ENCODE peak calls at places on chromosomes 4 and X, in eight cellular contexts. One of them, this sample, is unnamed. For H3K4me1, the result is how much of the 10 kb centered on the place peaks cover.

GRCh38 chr4:111963158-111963557 is 182.1 kb upstream of the FAM241A start:
- DNase-seq in CD4-positive, alpha-beta memory T cell: no peak
- DNase-seq in lower lobe of right lung: no peak
- DNase-seq in aorta: no peak
- DNase-seq in tibial artery: no peak
- DNase-seq in suprapubic skin: no peak
- DNase-seq in adrenal gland: no peak
- DNase-seq in cardiac muscle cell: no peak
- DNase-seq in this sample: no peak

GRCh38 chrX:118350715-118351114 is 4.8 kb downstream of the WDR44 start:
- DNase-seq in cardiac muscle cell: no peak
- DNase-seq in lower lobe of right lung: no peak
- DNase-seq in adrenal gland: no peak
- DNase-seq in suprapubic skin: no peak
- DNase-seq in CD4-positive, alpha-beta memory T cell: no peak
- DNase-seq in tibial artery: no peak
- DNase-seq in aorta: no peak
- DNase-seq in this sample: no peak

GRCh38 chr4:165394275-165394674 is 15.5 kb downstream of the CPE start:
- DNase-seq in aorta: no peak
- DNase-seq in lower lobe of right lung: no peak
- DNase-seq in tibial artery: no peak
- DNase-seq in adrenal gland: no peak
- DNase-seq in CD4-positive, alpha-beta memory T cell: no peak
- DNase-seq in cardiac muscle cell: peak
- DNase-seq in suprapubic skin: no peak
- DNase-seq in this sample: no peak

GRCh38 chr4:151004222-151004621 is 10.9 kb downstream of the LRBA start:
- DNase-seq in cardiac muscle cell: peak
- DNase-seq in CD4-positive, alpha-beta memory T cell: no peak
- DNase-seq in adrenal gland: no peak
- DNase-seq in tibial artery: no peak
- DNase-seq in lower lobe of right lung: no peak
- DNase-seq in aorta: no peak
- DNase-seq in suprapubic skin: no peak
- DNase-seq in this sample: no peak

GRCh38 chr4:88752076-88752463 is 54.4 kb upstream of the NAP1L5 start:
- DNase-seq in adrenal gland: no peak
- DNase-seq in cardiac muscle cell: no peak
- DNase-seq in lower lobe of right lung: no peak
- DNase-seq in CD4-positive, alpha-beta memory T cell: no peak
- DNase-seq in suprapubic skin: no peak
- DNase-seq in tibial artery: no peak
- DNase-seq in aorta: no peak
- DNase-seq in this sample: no peak

GRCh38 chr4:71171592-71171991 is 167.2 kb upstream of the SLC4A4 start:
- DNase-seq in cardiac muscle cell: no peak
- DNase-seq in adrenal gland: no peak
- DNase-seq in lower lobe of right lung: no peak
- DNase-seq in CD4-positive, alpha-beta memory T cell: no peak
- DNase-seq in tibial artery: no peak
- DNase-seq in suprapubic skin: no peak
- DNase-seq in aorta: no peak
- DNase-seq in this sample: no peak

GRCh38 chr4:120826449-120826848 is 96.1 kb downstream of the PRDM5 start:
- DNase-seq in adrenal gland: no peak
- DNase-seq in lower lobe of right lung: no peak
- DNase-seq in aorta: no peak
- DNase-seq in CD4-positive, alpha-beta memory T cell: no peak
- DNase-seq in tibial artery: no peak
- DNase-seq in cardiac muscle cell: no peak
- DNase-seq in suprapubic skin: no peak
- DNase-seq in this sample: no peak

GRCh38 chr4:28558871-28559270 is 1698.2 kb downstream of the STIM2 start:
- DNase-seq in cardiac muscle cell: no peak
- DNase-seq in adrenal gland: no peak
- DNase-seq in lower lobe of right lung: no peak
- DNase-seq in aorta: no peak
- DNase-seq in tibial artery: no peak
- DNase-seq in suprapubic skin: no peak
- DNase-seq in CD4-positive, alpha-beta memory T cell: no peak
- DNase-seq in this sample: no peak

GRCh38 chr4:127162741-127163140 is 470.0 kb upstream of the INTU start:
- DNase-seq in aorta: no peak
- DNase-seq in adrenal gland: no peak
- DNase-seq in tibial artery: no peak
- DNase-seq in CD4-positive, alpha-beta memory T cell: no peak
- DNase-seq in suprapubic skin: no peak
- DNase-seq in cardiac muscle cell: peak
- DNase-seq in lower lobe of right lung: no peak
- DNase-seq in this sample: no peak

GRCh38 chrX:11351375-11352295 is 58.4 kb downstream of the AMELX start:
- DNase-seq in cardiac muscle cell: peak
- DNase-seq in lower lobe of right lung: peak
- DNase-seq in suprapubic skin: peak
- DNase-seq in aorta: peak
- DNase-seq in adrenal gland: peak
- DNase-seq in CD4-positive, alpha-beta memory T cell: no peak
- DNase-seq in tibial artery: peak
- DNase-seq in this sample: no peak

GRCh38 chrX:110001702-110002299 is 1.1 kb upstream of the TMEM164 start:
- DNase-seq in aorta: no peak
- DNase-seq in suprapubic skin: no peak
- DNase-seq in lower lobe of right lung: no peak
- DNase-seq in CD4-positive, alpha-beta memory T cell: no peak
- DNase-seq in tibial artery: no peak
- DNase-seq in adrenal gland: no peak
- DNase-seq in cardiac muscle cell: no peak
- DNase-seq in this sample: no peak

GRCh38 chr4:78667337-78667736 is 108.8 kb upstream of the BMP2K start:
- DNase-seq in cardiac muscle cell: no peak
- DNase-seq in suprapubic skin: no peak
- DNase-seq in lower lobe of right lung: no peak
- DNase-seq in CD4-positive, alpha-beta memory T cell: no peak
- DNase-seq in aorta: no peak
- DNase-seq in adrenal gland: no peak
- DNase-seq in tibial artery: no peak
- DNase-seq in this sample: no peak

GRCh38 chrX:45445745-45446412 is 245.2 kb upstream of the DIPK2B start:
- DNase-seq in suprapubic skin: no peak
- DNase-seq in aorta: no peak
- DNase-seq in cardiac muscle cell: peak
- DNase-seq in lower lobe of right lung: no peak
- DNase-seq in CD4-positive, alpha-beta memory T cell: no peak
- DNase-seq in adrenal gland: no peak
- DNase-seq in tibial artery: no peak
- DNase-seq in this sample: no peak

GRCh38 chr4:64857815-64858214 is 448.6 kb upstream of the TECRL start:
- DNase-seq in tibial artery: no peak
- DNase-seq in adrenal gland: no peak
- DNase-seq in cardiac muscle cell: no peak
- DNase-seq in suprapubic skin: no peak
- DNase-seq in aorta: no peak
- DNase-seq in CD4-positive, alpha-beta memory T cell: no peak
- DNase-seq in lower lobe of right lung: no peak
- DNase-seq in this sample: no peak

GRCh38 chr4:156335721-156336120 is 382.1 kb upstream of the CTSO start:
- DNase-seq in aorta: no peak
- DNase-seq in cardiac muscle cell: no peak
- DNase-seq in tibial artery: no peak
- DNase-seq in CD4-positive, alpha-beta memory T cell: no peak
- DNase-seq in suprapubic skin: no peak
- DNase-seq in adrenal gland: no peak
- DNase-seq in lower lobe of right lung: no peak
- DNase-seq in this sample: no peak

GRCh38 chrX:38882894-38883620 is 81.8 kb downstream of the MID1IP1 start:
- DNase-seq in tibial artery: no peak
- DNase-seq in lower lobe of right lung: no peak
- DNase-seq in CD4-positive, alpha-beta memory T cell: no peak
- DNase-seq in aorta: peak
- DNase-seq in adrenal gland: no peak
- DNase-seq in suprapubic skin: no peak
- DNase-seq in cardiac muscle cell: peak
- DNase-seq in this sample: peak

GRCh38 chrX:150635952-150636351 is 57.2 kb upstream of the MTMR1 start:
- DNase-seq in lower lobe of right lung: no peak
- DNase-seq in adrenal gland: no peak
- DNase-seq in cardiac muscle cell: peak
- DNase-seq in CD4-positive, alpha-beta memory T cell: no peak
- DNase-seq in aorta: no peak
- DNase-seq in suprapubic skin: no peak
- DNase-seq in tibial artery: no peak
- DNase-seq in this sample: no peak

GRCh38 chr4:79042079-79042674 is 102.9 kb upstream of the PAQR3 start:
- DNase-seq in aorta: no peak
- DNase-seq in tibial artery: no peak
- DNase-seq in CD4-positive, alpha-beta memory T cell: no peak
- DNase-seq in lower lobe of right lung: no peak
- DNase-seq in cardiac muscle cell: peak
- DNase-seq in suprapubic skin: no peak
- DNase-seq in adrenal gland: no peak
- DNase-seq in this sample: no peak

GRCh38 chr4:13627185-13627605 is 330 bp downstream of the BOD1L1 start:
- DNase-seq in cardiac muscle cell: no peak
- DNase-seq in adrenal gland: peak
- DNase-seq in lower lobe of right lung: peak
- DNase-seq in aorta: peak
- DNase-seq in tibial artery: no peak
- DNase-seq in suprapubic skin: peak
- DNase-seq in CD4-positive, alpha-beta memory T cell: no peak
- DNase-seq in this sample: peak

GRCh38 chr4:87032884-87033533 is 98.2 kb downstream of the AFF1 start:
- DNase-seq in lower lobe of right lung: no peak
- DNase-seq in CD4-positive, alpha-beta memory T cell: no peak
- DNase-seq in cardiac muscle cell: peak
- DNase-seq in adrenal gland: no peak
- DNase-seq in suprapubic skin: no peak
- DNase-seq in tibial artery: no peak
- DNase-seq in aorta: no peak
- DNase-seq in this sample: no peak

GRCh38 chrX:95949588-95949987 is 735.1 kb upstream of the DIAPH2 start:
- DNase-seq in CD4-positive, alpha-beta memory T cell: no peak
- DNase-seq in cardiac muscle cell: no peak
- DNase-seq in tibial artery: no peak
- DNase-seq in lower lobe of right lung: no peak
- DNase-seq in adrenal gland: no peak
- DNase-seq in aorta: no peak
- DNase-seq in suprapubic skin: no peak
- DNase-seq in this sample: no peak

GRCh38 chr4:147782087-147782781 is 50.3 kb downstream of the ARHGAP10 start:
- DNase-seq in adrenal gland: no peak
- DNase-seq in tibial artery: no peak
- DNase-seq in cardiac muscle cell: peak
- DNase-seq in suprapubic skin: no peak
- DNase-seq in lower lobe of right lung: no peak
- DNase-seq in CD4-positive, alpha-beta memory T cell: no peak
- DNase-seq in aorta: no peak
- DNase-seq in this sample: no peak

GRCh38 chr4:99635601-99636000 is 22.0 kb downstream of the C4orf54 start:
- DNase-seq in adrenal gland: no peak
- DNase-seq in CD4-positive, alpha-beta memory T cell: no peak
- DNase-seq in cardiac muscle cell: no peak
- DNase-seq in suprapubic skin: no peak
- DNase-seq in tibial artery: no peak
- DNase-seq in aorta: no peak
- DNase-seq in lower lobe of right lung: no peak
- DNase-seq in this sample: no peak

GRCh38 chr4:174277433-174277832 is 6.0 kb downstream of the FBXO8 start:
- DNase-seq in aorta: no peak
- DNase-seq in adrenal gland: no peak
- DNase-seq in tibial artery: no peak
- DNase-seq in lower lobe of right lung: no peak
- DNase-seq in CD4-positive, alpha-beta memory T cell: no peak
- DNase-seq in cardiac muscle cell: no peak
- DNase-seq in suprapubic skin: no peak
- DNase-seq in this sample: no peak
- H3K4me1 ChIP-seq in aorta: under half
- H3K4me1 ChIP-seq in adrenal gland: under half
- H3K4me1 ChIP-seq in tibial artery: under half
- H3K4me1 ChIP-seq in lower lobe of right lung: under half
- H3K4me1 ChIP-seq in CD4-positive, alpha-beta memory T cell: under half
- H3K4me1 ChIP-seq in cardiac muscle cell: under half
- H3K4me1 ChIP-seq in suprapubic skin: under half
- H3K4me1 ChIP-seq in this sample: under half

DNA sequence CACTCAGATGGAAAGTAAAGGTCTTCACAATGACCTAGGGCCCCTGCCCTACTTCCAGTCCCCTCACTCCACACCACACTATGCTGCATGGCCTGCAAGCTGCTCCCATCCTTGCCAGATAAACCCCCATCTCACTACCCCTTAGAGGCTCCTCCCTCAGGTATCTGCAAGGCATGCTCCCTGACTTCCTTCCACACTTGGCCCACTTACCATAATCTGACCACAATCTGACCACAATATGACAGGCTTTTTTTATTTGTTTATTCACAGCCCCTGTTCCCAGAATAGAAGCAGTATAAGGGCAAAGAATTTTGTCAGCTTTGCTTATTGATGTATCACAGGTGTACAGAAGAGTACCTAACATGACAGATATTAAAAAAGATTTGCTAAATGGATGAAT is 124.7 kb downstream of the CAMK2D start:
- DNase-seq in suprapubic skin: no peak
- DNase-seq in adrenal gland: no peak
- DNase-seq in aorta: no peak
- DNase-seq in lower lobe of right lung: no peak
- DNase-seq in tibial artery: no peak
- DNase-seq in cardiac muscle cell: peak
- DNase-seq in CD4-positive, alpha-beta memory T cell: peak
- DNase-seq in this sample: no peak
- H3K4me1 ChIP-seq in suprapubic skin: under half
- H3K4me1 ChIP-seq in adrenal gland: under half
- H3K4me1 ChIP-seq in aorta: under half
- H3K4me1 ChIP-seq in lower lobe of right lung: half or more
- H3K4me1 ChIP-seq in tibial artery: under half
- H3K4me1 ChIP-seq in cardiac muscle cell: under half
- H3K4me1 ChIP-seq in CD4-positive, alpha-beta memory T cell: under half
- H3K4me1 ChIP-seq in this sample: under half

GRCh38 chr4:72275381-72275780 is 243.6 kb downstream of the NPFFR2 start:
- DNase-seq in CD4-positive, alpha-beta memory T cell: no peak
- DNase-seq in adrenal gland: no peak
- DNase-seq in cardiac muscle cell: peak
- DNase-seq in lower lobe of right lung: no peak
- DNase-seq in suprapubic skin: no peak
- DNase-seq in aorta: no peak
- DNase-seq in tibial artery: no peak
- DNase-seq in this sample: no peak
- H3K4me1 ChIP-seq in CD4-positive, alpha-beta memory T cell: under half
- H3K4me1 ChIP-seq in adrenal gland: under half
- H3K4me1 ChIP-seq in cardiac muscle cell: under half
- H3K4me1 ChIP-seq in lower lobe of right lung: under half
- H3K4me1 ChIP-seq in suprapubic skin: under half
- H3K4me1 ChIP-seq in aorta: under half
- H3K4me1 ChIP-seq in tibial artery: under half
- H3K4me1 ChIP-seq in this sample: under half

DNA sequence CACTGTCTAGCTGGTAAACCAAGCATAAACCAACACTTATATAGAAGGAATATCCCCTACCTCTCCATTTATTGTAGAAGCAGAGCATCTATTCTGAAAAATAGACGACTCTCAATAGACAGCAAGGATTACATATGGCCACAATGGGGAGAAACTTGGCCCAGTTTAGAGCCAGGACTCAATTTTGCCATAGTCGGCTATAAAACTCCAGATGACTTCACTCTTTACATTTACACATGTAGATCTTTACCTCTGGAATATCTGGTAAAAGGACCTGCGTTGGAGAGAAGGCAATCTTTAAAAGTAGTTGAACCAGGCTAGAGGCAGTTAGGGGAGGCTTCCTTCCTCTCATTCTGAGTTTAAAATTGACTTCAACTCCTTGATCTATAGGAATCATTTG is 77.3 kb downstream of the HMGB2 start:
- DNase-seq in cardiac muscle cell: no peak
- DNase-seq in aorta: no peak
- DNase-seq in suprapubic skin: no peak
- DNase-seq in adrenal gland: no peak
- DNase-seq in CD4-positive, alpha-beta memory T cell: no peak
- DNase-seq in lower lobe of right lung: no peak
- DNase-seq in tibial artery: no peak
- DNase-seq in this sample: no peak
- H3K4me1 ChIP-seq in cardiac muscle cell: under half
- H3K4me1 ChIP-seq in aorta: under half
- H3K4me1 ChIP-seq in suprapubic skin: under half
- H3K4me1 ChIP-seq in adrenal gland: under half
- H3K4me1 ChIP-seq in CD4-positive, alpha-beta memory T cell: under half
- H3K4me1 ChIP-seq in lower lobe of right lung: under half
- H3K4me1 ChIP-seq in tibial artery: under half
- H3K4me1 ChIP-seq in this sample: under half